ENCODE peak calls at places on chromosomes 5 and 9, in nine cellular contexts. O is brain microvascular endothelial cell, V is uterus, L is heart left ventricle, I is sigmoid colon, B is NB4, F is skeletal muscle cell, Y is heart right ventricle, G is dorsolateral prefrontal cortex. H is an unnamed sample.

GRCh38 chr5:55994502-55994997 is at the start of gene IL6ST:
- DNase-seq in O (peak), V (no peak), L (no peak), I (no peak), B (no peak), F (no peak), Y (peak), G (no peak), H (peak)

GRCh38 chr5:57685866-57686265 is 203.3 kb upstream of the ACTBL2 start:
- DNase-seq in O (no peak), V (no peak), L (no peak), I (no peak), B (no peak), F (no peak), Y (no peak), G (no peak), H (no peak)

GRCh38 chr9:133421615-133422542 is at the start of gene ADAMTS13:
- DNase-seq in O (no peak), V (no peak), L (no peak), I (no peak), B (no peak), F (no peak), Y (no peak), G (peak), H (no peak)

GRCh38 chr5:68047035-68047434 is 168.5 kb upstream of the PIK3R1 start:
- DNase-seq in O (peak), V (no peak), L (no peak), I (no peak), B (no peak), F (peak), Y (no peak), G (no peak), H (no peak)

GRCh38 chr5:81755320-81755719 is 4.4 kb upstream of the SSBP2 start:
- DNase-seq in O (peak), V (peak), L (no peak), I (peak), B (no peak), F (peak), Y (no peak), G (no peak), H (no peak)

GRCh38 chr5:169251685-169252084 is 49.3 kb downstream of the SLIT3 start:
- DNase-seq in O (no peak), V (no peak), L (no peak), I (no peak), B (no peak), F (no peak), Y (no peak), G (no peak), H (no peak)

GRCh38 chr9:31119882-31120481 is 1264.5 kb upstream of the ACO1 start:
- DNase-seq in O (peak), V (no peak), L (no peak), I (no peak), B (peak), F (no peak), Y (peak), G (no peak), H (peak)

GRCh38 chr5:73867344-73868335 is 241.6 kb downstream of the ARHGEF28 start:
- DNase-seq in O (peak), V (no peak), L (no peak), I (no peak), B (no peak), F (no peak), Y (no peak), G (no peak), H (no peak)

GRCh38 chr5:21672911-21673310 is 1180.2 kb downstream of the CDH12 start:
- DNase-seq in O (no peak), V (no peak), L (no peak), I (no peak), B (no peak), F (no peak), Y (no peak), G (no peak), H (no peak)

GRCh38 chr9:137306546-137307254 is 4.6 kb upstream of the NRARP start:
- DNase-seq in O (no peak), V (peak), L (peak), I (no peak), B (no peak), F (no peak), Y (no peak), G (no peak), H (no peak)

GRCh38 chr5:59588922-59589321 is 304.6 kb downstream of the PDE4D start:
- DNase-seq in O (peak), V (no peak), L (no peak), I (no peak), B (no peak), F (no peak), Y (no peak), G (no peak), H (no peak)

GRCh38 chr9:97857603-97858392 is 4.8 kb downstream of the FOXE1 start:
- DNase-seq in O (no peak), V (no peak), L (no peak), I (no peak), B (peak), F (no peak), Y (no peak), G (no peak), H (no peak)

GRCh38 chr5:93348231-93348630 is 232.8 kb downstream of the NR2F1-AS1 start:
- DNase-seq in O (no peak), V (no peak), L (no peak), I (no peak), B (no peak), F (no peak), Y (no peak), G (no peak), H (no peak)

GRCh38 chr9:135303280-135303647 is 176.3 kb upstream of the PPP1R26 start:
- DNase-seq in O (no peak), V (no peak), L (no peak), I (no peak), B (no peak), F (no peak), Y (no peak), G (no peak), H (no peak)
- H3K4me3 ChIP-seq in O (no peak), V (no peak), L (no peak), I (no peak), B (no peak), F (no peak), Y (no peak), G (no peak), H (no peak)

GRCh38 chr9:134664446-134664845 is 22.8 kb downstream of the COL5A1 start:
- DNase-seq in O (no peak), V (no peak), L (no peak), I (peak), B (no peak), F (no peak), Y (no peak), G (no peak), H (no peak)

GRCh38 chr9:134663753-134664415 is 22.3 kb downstream of the COL5A1 start:
- DNase-seq in O (no peak), V (peak), L (no peak), I (peak), B (no peak), F (no peak), Y (no peak), G (no peak), H (no peak)

GRCh38 chr9:134663084-134663483 is 21.5 kb downstream of the COL5A1 start:
- DNase-seq in O (no peak), V (peak), L (no peak), I (peak), B (no peak), F (no peak), Y (no peak), G (no peak), H (no peak)

GRCh38 chr9:134666801-134667200 is 25.2 kb downstream of the COL5A1 start:
- DNase-seq in O (no peak), V (no peak), L (no peak), I (no peak), B (peak), F (no peak), Y (no peak), G (no peak), H (no peak)

DNA sequence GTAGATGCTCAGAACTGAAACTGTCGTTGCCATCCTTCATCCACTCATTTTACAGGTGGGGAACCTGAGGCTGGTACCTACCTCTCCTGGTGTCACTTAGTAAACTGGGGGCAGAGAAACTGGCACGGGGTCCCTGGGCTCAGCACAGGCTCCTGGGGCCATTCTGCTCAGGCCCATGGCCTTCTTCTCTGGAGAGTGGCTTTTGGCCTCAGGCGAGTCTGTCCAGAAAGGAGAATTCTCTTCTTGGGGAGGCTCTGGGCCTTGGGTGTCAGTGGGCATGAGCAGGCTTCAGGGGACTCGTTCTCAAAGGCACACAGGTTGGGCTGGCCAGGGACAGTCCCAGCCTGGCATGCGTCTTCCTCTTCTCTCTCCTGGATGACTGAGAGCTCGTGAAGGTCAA is 24.6 kb downstream of the COL5A1 start:
- DNase-seq in O (no peak), V (no peak), L (no peak), I (no peak), B (no peak), F (no peak), Y (no peak), G (no peak), H (no peak)
- H3K4me3 ChIP-seq in O (no peak), V (no peak), L (no peak), I (no peak), B (no peak), F (no peak), Y (no peak), G (no peak), H (no peak)

DNA sequence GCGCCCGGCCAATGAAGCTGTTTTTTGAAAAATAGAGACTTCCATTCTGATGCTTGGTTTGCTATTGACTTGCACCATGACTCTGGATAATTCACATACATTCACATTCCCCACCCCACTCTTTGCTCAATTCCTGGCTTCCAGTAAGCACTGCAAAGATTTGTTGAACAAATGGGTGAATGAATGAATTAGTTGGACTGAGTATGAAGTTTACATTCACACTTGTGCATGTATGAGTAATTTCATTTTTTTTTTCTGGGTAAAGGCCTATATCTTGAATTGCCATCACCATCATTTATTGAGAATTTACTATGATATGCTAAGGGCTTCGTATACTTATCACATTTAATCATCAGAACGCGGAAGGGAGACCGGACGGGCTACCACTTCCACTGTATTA is 13.8 kb upstream of the CCDC69 start:
- DNase-seq in O (no peak), V (no peak), L (no peak), I (peak), B (no peak), F (no peak), Y (no peak), G (no peak), H (no peak)
- H3K4me3 ChIP-seq in O (no peak), V (no peak), L (peak), I (peak), B (no peak), F (no peak), Y (no peak), G (no peak), H (no peak)

GRCh38 chr5:43000198-43000840 is 39.8 kb downstream of the ANXA2R start:
- DNase-seq in O (no peak), V (no peak), L (no peak), I (no peak), B (no peak), F (no peak), Y (no peak), G (no peak), H (no peak)
- H3K4me3 ChIP-seq in O (peak), V (no peak), L (peak), I (peak), B (no peak), F (peak), Y (peak), G (peak), H (no peak)

H was measured in CD4-positive, CD25-positive, alpha-beta regulatory T cell.